ENCODE peak calls at places on chromosomes 13 and 19, in four cellular contexts. Z is MM.1S, O is adrenal gland, M is transverse colon. C is an unnamed sample.

GRCh38 chr19:18775586-18776287 is 15.4 kb downstream of the COMP start:
- DNase-seq in O (no peak), M (no peak), Z (no peak), C (no peak)

GRCh38 chr13:99608345-99608744 is 107.1 kb downstream of the TM9SF2 start:
- DNase-seq in M (no peak), Z (no peak), O (no peak), C (no peak)

GRCh38 chr13:44573071-44573470 is 3.1 kb downstream of the TSC22D1 start:
- DNase-seq in M (no peak), Z (no peak), O (no peak), C (no peak)

GRCh38 chr19:19381007-19381926 is 24.2 kb upstream of the GATAD2A start:
- DNase-seq in O (no peak), M (peak; percentile 42), Z (peak; percentile 64), C (no peak)

GRCh38 chr13:71156550-71156949 is 710.5 kb downstream of the DACH1 start:
- DNase-seq in M (no peak), O (no peak), Z (no peak), C (no peak)

GRCh38 chr19:10593820-10594637 is 6.9 kb upstream of the AP1M2 start:
- DNase-seq in Z (peak; percentile 70), M (peak; percentile 53), O (peak; percentile 75), C (no peak)

GRCh38 chr13:99859178-99860177 is 112.1 kb downstream of the ZIC5 start:
- DNase-seq in M (peak; percentile 31), Z (peak; percentile 94), O (no peak), C (no peak)

GRCh38 chr13:97267418-97268059 is 45.4 kb downstream of the MBNL2 start:
- DNase-seq in O (no peak), Z (no peak), M (no peak), C (no peak)

GRCh38 chr13:42971670-42972355 is 20.2 kb downstream of the EPSTI1 start:
- DNase-seq in O (no peak), Z (no peak), M (no peak), C (no peak)

GRCh38 chr13:43085545-43085944 is 62.2 kb downstream of the DNAJC15 start:
- DNase-seq in M (no peak), O (no peak), Z (no peak), C (no peak)

GRCh38 chr13:69857188-69857821 is 250.3 kb upstream of the ATXN8OS start:
- DNase-seq in Z (peak; percentile 40), M (no peak), O (no peak), C (no peak)

GRCh38 chr13:73215807-73216206 is 157.0 kb downstream of the KLF5 start:
- DNase-seq in M (peak; percentile 26), Z (no peak), O (no peak), C (no peak)

GRCh38 chr19:36771275-36772231 is 1.1 kb downstream of the ZNF850 start:
- DNase-seq in Z (no peak), M (peak; percentile 36), O (peak; percentile 95), C (peak; percentile 62)

GRCh38 chr19:44729516-44730033 is 18.9 kb upstream of the BCL3 start:
- DNase-seq in M (no peak), Z (no peak), O (no peak), C (no peak)

GRCh38 chr13:41058229-41059070 is 2.9 kb upstream of the WBP4 start:
- DNase-seq in Z (no peak), M (no peak), O (no peak), C (no peak)
- H3K27ac ChIP-seq in Z (peak overlapping the region; percentile 89), M (peak overlapping the region; percentile 99), O (peak overlapping the region; percentile 97), C (no peak overlapping the region)

DNA sequence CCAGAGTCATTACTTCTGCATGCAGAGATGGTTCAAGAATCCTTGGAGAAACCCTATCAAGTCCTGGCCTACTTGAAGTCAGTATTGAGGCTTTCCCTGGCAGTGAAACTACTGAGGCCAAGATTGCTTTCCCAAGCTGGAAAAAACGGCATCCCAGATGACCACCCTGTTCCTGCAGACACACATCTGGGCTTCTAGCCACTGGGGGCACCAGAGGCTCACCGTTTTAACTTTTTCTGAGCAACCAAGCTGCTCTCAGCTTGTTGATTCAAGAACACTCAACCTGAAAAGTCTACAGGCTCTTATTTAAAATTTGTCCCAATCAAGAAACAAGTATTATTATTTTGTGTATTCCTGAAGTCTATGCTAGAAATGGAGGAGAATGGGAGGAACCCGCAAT is 66.6 kb downstream of the SPRYD7 start:
- DNase-seq in Z (no peak), M (no peak), O (no peak), C (no peak)
- TF ChIP-seq CTCF in Z (no peak), M (no peak), O (peak; percentile 17), C (no peak)

GRCh38 chr19:34596115-34596514 is 80.8 kb downstream of the SCGB2B2 start:
- DNase-seq in Z (no peak), O (no peak), M (no peak), C (no peak)
- H3K9me3 ChIP-seq in Z (no peaks in the 10 kb centered on the region), O (no peaks in the 10 kb centered on the region), M (no peaks in the 10 kb centered on the region), C (no peaks in the 10 kb centered on the region)

DNA sequence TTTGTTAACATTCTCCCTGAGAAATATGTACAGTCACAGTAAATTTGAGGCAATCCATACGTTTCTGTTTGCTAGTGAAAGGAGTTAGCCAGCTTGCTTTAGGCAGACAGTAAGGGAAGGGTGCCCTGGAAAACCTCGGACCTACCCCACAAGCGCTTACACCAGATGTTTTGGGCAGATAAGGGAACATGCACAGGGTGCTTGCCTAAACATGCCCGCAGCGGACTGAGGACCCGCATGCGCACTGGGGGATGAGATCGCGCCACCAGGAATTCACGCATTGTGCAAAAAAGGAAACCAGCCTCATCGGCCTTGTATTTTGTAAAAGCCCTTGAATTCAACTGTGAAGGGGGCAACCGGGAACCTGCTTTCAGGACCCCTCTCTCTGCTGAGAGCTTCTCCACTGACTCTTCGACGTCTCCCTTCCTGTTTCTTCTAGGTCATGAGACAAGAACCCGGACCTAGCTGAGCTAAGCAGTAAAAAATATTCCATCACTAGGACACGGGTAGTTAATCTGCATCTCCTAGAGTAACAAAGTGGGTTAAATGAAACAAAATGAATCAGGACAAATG is 1399.2 kb upstream of the ATXN8OS start:
- DNase-seq in M (no peak), Z (no peak), O (no peak), C (no peak)
- H3K27ac ChIP-seq in M (no peak overlapping the region), Z (no peak overlapping the region), O (no peak overlapping the region), C (no peak overlapping the region)